ENCODE peak calls at places on chromosome 22, in nine cellular contexts. One of them, this sample, is unnamed.

GRCh38 chr22:46070215-46070721 is 80.1 kb upstream of the PPARA start:
- DNase-seq in naive B cell: no peak
- DNase-seq in activated CD8-positive, alpha-beta T cell treated with anti-CD3 and anti-CD28 coated beads for 36 hours: peak; percentile 36
- DNase-seq in RCC 7860: no peak
- DNase-seq in neural crest cell: no peak
- DNase-seq in left colon: peak; percentile 70
- DNase-seq in mesendoderm: peak; percentile 26
- DNase-seq in tibial nerve: peak; percentile 77
- DNase-seq in osteocyte: no peak
- DNase-seq in this sample: peak; percentile 87

GRCh38 chr22:50010676-50011446 is 1.7 kb downstream of the IL17REL start:
- DNase-seq in naive B cell: peak; percentile 81
- DNase-seq in activated CD8-positive, alpha-beta T cell treated with anti-CD3 and anti-CD28 coated beads for 36 hours: peak; percentile 66
- DNase-seq in RCC 7860: no peak
- DNase-seq in neural crest cell: no peak
- DNase-seq in left colon: no peak
- DNase-seq in mesendoderm: no peak
- DNase-seq in tibial nerve: no peak
- DNase-seq in osteocyte: no peak
- DNase-seq in this sample: no peak

GRCh38 chr22:36727110-36727509 is 23.6 kb upstream of the CACNG2 start:
- DNase-seq in naive B cell: no peak
- DNase-seq in activated CD8-positive, alpha-beta T cell treated with anti-CD3 and anti-CD28 coated beads for 36 hours: no peak
- DNase-seq in RCC 7860: no peak
- DNase-seq in neural crest cell: no peak
- DNase-seq in left colon: no peak
- DNase-seq in mesendoderm: no peak
- DNase-seq in tibial nerve: no peak
- DNase-seq in osteocyte: peak; percentile 54
- DNase-seq in this sample: no peak

GRCh38 chr22:25110846-25111578 is 88.6 kb upstream of the CRYBB3 start:
- DNase-seq in naive B cell: peak; percentile 37
- DNase-seq in activated CD8-positive, alpha-beta T cell treated with anti-CD3 and anti-CD28 coated beads for 36 hours: peak; percentile 68
- DNase-seq in RCC 7860: peak; percentile 85
- DNase-seq in neural crest cell: peak; percentile 50
- DNase-seq in left colon: peak; percentile 81
- DNase-seq in mesendoderm: peak; percentile 97
- DNase-seq in tibial nerve: no peak
- DNase-seq in osteocyte: peak; percentile 91
- DNase-seq in this sample: peak; percentile 69

GRCh38 chr22:35729309-35729698 is 11.6 kb downstream of the APOL5 start:
- DNase-seq in naive B cell: no peak
- DNase-seq in activated CD8-positive, alpha-beta T cell treated with anti-CD3 and anti-CD28 coated beads for 36 hours: no peak
- DNase-seq in RCC 7860: no peak
- DNase-seq in neural crest cell: no peak
- DNase-seq in left colon: no peak
- DNase-seq in mesendoderm: no peak
- DNase-seq in tibial nerve: no peak
- DNase-seq in osteocyte: no peak
- DNase-seq in this sample: no peak

GRCh38 chr22:22752556-22753477 is 108.4 kb downstream of the GGTLC2 start:
- DNase-seq in naive B cell: peak; percentile 48
- DNase-seq in activated CD8-positive, alpha-beta T cell treated with anti-CD3 and anti-CD28 coated beads for 36 hours: no peak
- DNase-seq in RCC 7860: no peak
- DNase-seq in neural crest cell: no peak
- DNase-seq in left colon: no peak
- DNase-seq in mesendoderm: no peak
- DNase-seq in tibial nerve: no peak
- DNase-seq in osteocyte: peak; percentile 59
- DNase-seq in this sample: peak; percentile 71

GRCh38 chr22:21736084-21736642 is 569 bp upstream of the YPEL1 start:
- DNase-seq in naive B cell: no peak
- DNase-seq in activated CD8-positive, alpha-beta T cell treated with anti-CD3 and anti-CD28 coated beads for 36 hours: no peak
- DNase-seq in RCC 7860: no peak
- DNase-seq in neural crest cell: no peak
- DNase-seq in left colon: no peak
- DNase-seq in mesendoderm: no peak
- DNase-seq in tibial nerve: no peak
- DNase-seq in osteocyte: no peak
- DNase-seq in this sample: no peak

GRCh38 chr22:28299760-28300159 is 379.9 kb downstream of the TTC28 start:
- DNase-seq in naive B cell: no peak
- DNase-seq in activated CD8-positive, alpha-beta T cell treated with anti-CD3 and anti-CD28 coated beads for 36 hours: peak; percentile 11
- DNase-seq in RCC 7860: no peak
- DNase-seq in neural crest cell: no peak
- DNase-seq in left colon: no peak
- DNase-seq in mesendoderm: peak; percentile 16
- DNase-seq in tibial nerve: no peak
- DNase-seq in osteocyte: no peak
- DNase-seq in this sample: peak; percentile 61

GRCh38 chr22:42630901-42631602 is 9.3 kb downstream of the ATP5MGL start:
- DNase-seq in naive B cell: no peak
- DNase-seq in activated CD8-positive, alpha-beta T cell treated with anti-CD3 and anti-CD28 coated beads for 36 hours: no peak
- DNase-seq in RCC 7860: no peak
- DNase-seq in neural crest cell: no peak
- DNase-seq in left colon: no peak
- DNase-seq in mesendoderm: no peak
- DNase-seq in tibial nerve: no peak
- DNase-seq in osteocyte: no peak
- DNase-seq in this sample: no peak

GRCh38 chr22:44578516-44579230 is 80.6 kb upstream of the RTL6 start:
- DNase-seq in naive B cell: no peak
- DNase-seq in activated CD8-positive, alpha-beta T cell treated with anti-CD3 and anti-CD28 coated beads for 36 hours: no peak
- DNase-seq in RCC 7860: no peak
- DNase-seq in neural crest cell: no peak
- DNase-seq in left colon: peak; percentile 8
- DNase-seq in mesendoderm: no peak
- DNase-seq in tibial nerve: no peak
- DNase-seq in osteocyte: no peak
- DNase-seq in this sample: no peak

GRCh38 chr22:23157560-23158515 is 12.6 kb downstream of the RAB36 start:
- DNase-seq in naive B cell: no peak
- DNase-seq in activated CD8-positive, alpha-beta T cell treated with anti-CD3 and anti-CD28 coated beads for 36 hours: no peak
- DNase-seq in RCC 7860: no peak
- DNase-seq in neural crest cell: no peak
- DNase-seq in left colon: no peak
- DNase-seq in mesendoderm: no peak
- DNase-seq in tibial nerve: no peak
- DNase-seq in osteocyte: no peak
- DNase-seq in this sample: no peak